ENCODE peak calls at places on chromosomes 16 and 17, in five cellular contexts. One of them, this sample, is unnamed.

GRCh38 chr16:78286076-78286475 is 186.6 kb downstream of the WWOX start:
- DNase-seq in CD4-positive, alpha-beta T cell: no peak
- DNase-seq in fibroblast of the aortic adventitia: no peak
- DNase-seq in endothelial cell: no peak
- DNase-seq in HFFc6: no peak
- DNase-seq in this sample: no peak

GRCh38 chr16:65336169-65336568 is 214.3 kb upstream of the CDH11 start:
- DNase-seq in HFFc6: peak; percentile 86
- DNase-seq in endothelial cell: no peak
- DNase-seq in CD4-positive, alpha-beta T cell: no peak
- DNase-seq in fibroblast of the aortic adventitia: peak; percentile 63
- DNase-seq in this sample: no peak

GRCh38 chr17:29572691-29573557 is 4.4 kb downstream of the TP53I13 start:
- DNase-seq in endothelial cell: peak; percentile 82
- DNase-seq in fibroblast of the aortic adventitia: peak; percentile 47
- DNase-seq in HFFc6: peak; percentile 34
- DNase-seq in CD4-positive, alpha-beta T cell: peak; percentile 45
- DNase-seq in this sample: peak; percentile 78

GRCh38 chr16:11106726-11107125 is 149.3 kb downstream of the SOCS1 start:
- DNase-seq in endothelial cell: no peak
- DNase-seq in CD4-positive, alpha-beta T cell: no peak
- DNase-seq in HFFc6: no peak
- DNase-seq in fibroblast of the aortic adventitia: no peak
- DNase-seq in this sample: no peak

GRCh38 chr16:4700380-4700996 is 7.1 kb downstream of the NUDT16L1 start:
- DNase-seq in HFFc6: no peak
- DNase-seq in endothelial cell: no peak
- DNase-seq in CD4-positive, alpha-beta T cell: peak; percentile 23
- DNase-seq in fibroblast of the aortic adventitia: no peak
- DNase-seq in this sample: no peak

GRCh38 chr16:82792704-82793103 is 165.9 kb downstream of the CDH13 start:
- DNase-seq in fibroblast of the aortic adventitia: no peak
- DNase-seq in endothelial cell: no peak
- DNase-seq in CD4-positive, alpha-beta T cell: no peak
- DNase-seq in HFFc6: no peak
- DNase-seq in this sample: no peak

GRCh38 chr17:7961436-7961835 is 29.4 kb downstream of the CNTROB start:
- DNase-seq in HFFc6: no peak
- DNase-seq in fibroblast of the aortic adventitia: no peak
- DNase-seq in CD4-positive, alpha-beta T cell: no peak
- DNase-seq in endothelial cell: no peak
- DNase-seq in this sample: no peak

GRCh38 chr17:28527859-28528258 is 21.7 kb downstream of the FOXN1 start:
- DNase-seq in endothelial cell: no peak
- DNase-seq in CD4-positive, alpha-beta T cell: no peak
- DNase-seq in HFFc6: no peak
- DNase-seq in fibroblast of the aortic adventitia: no peak
- DNase-seq in this sample: no peak

GRCh38 chr16:85551319-85551978 is 61.7 kb upstream of the GSE1 start:
- DNase-seq in endothelial cell: no peak
- DNase-seq in CD4-positive, alpha-beta T cell: no peak
- DNase-seq in fibroblast of the aortic adventitia: no peak
- DNase-seq in HFFc6: no peak
- DNase-seq in this sample: no peak

GRCh38 chr17:9238340-9239259 is 217.3 kb downstream of the NTN1 start:
- DNase-seq in endothelial cell: no peak
- DNase-seq in HFFc6: no peak
- DNase-seq in CD4-positive, alpha-beta T cell: no peak
- DNase-seq in fibroblast of the aortic adventitia: no peak
- DNase-seq in this sample: no peak

GRCh38 chr16:56861756-56862155 is 3.3 kb upstream of the SLC12A3 start:
- DNase-seq in fibroblast of the aortic adventitia: no peak
- DNase-seq in CD4-positive, alpha-beta T cell: no peak
- DNase-seq in HFFc6: no peak
- DNase-seq in endothelial cell: no peak
- DNase-seq in this sample: no peak

GRCh38 chr16:14307623-14308356 is 236.7 kb downstream of the MRTFB start:
- DNase-seq in CD4-positive, alpha-beta T cell: no peak
- DNase-seq in endothelial cell: no peak
- DNase-seq in HFFc6: no peak
- DNase-seq in fibroblast of the aortic adventitia: peak; percentile 51
- DNase-seq in this sample: no peak

GRCh38 chr17:49061524-49061943 is 64.3 kb downstream of the IGF2BP1 start:
- DNase-seq in fibroblast of the aortic adventitia: no peak
- DNase-seq in CD4-positive, alpha-beta T cell: no peak
- DNase-seq in HFFc6: no peak
- DNase-seq in endothelial cell: no peak
- DNase-seq in this sample: no peak

GRCh38 chr17:55005520-55005919 is 37.0 kb downstream of the STXBP4 start:
- DNase-seq in fibroblast of the aortic adventitia: peak; percentile 12
- DNase-seq in endothelial cell: no peak
- DNase-seq in HFFc6: no peak
- DNase-seq in CD4-positive, alpha-beta T cell: no peak
- DNase-seq in this sample: no peak

GRCh38 chr16:87002717-87003413 is 314.3 kb downstream of the C16orf95 start:
- DNase-seq in fibroblast of the aortic adventitia: peak; percentile 61
- DNase-seq in HFFc6: no peak
- DNase-seq in endothelial cell: no peak
- DNase-seq in CD4-positive, alpha-beta T cell: no peak
- DNase-seq in this sample: no peak

GRCh38 chr16:2250652-2251280 is 621 bp downstream of the ECI1 start:
- DNase-seq in CD4-positive, alpha-beta T cell: peak; percentile 9
- DNase-seq in endothelial cell: no peak
- DNase-seq in fibroblast of the aortic adventitia: peak; percentile 55
- DNase-seq in HFFc6: peak; percentile 26
- DNase-seq in this sample: no peak

GRCh38 chr17:61409301-61410099 is 9.9 kb downstream of the TBX2 start:
- DNase-seq in CD4-positive, alpha-beta T cell: no peak
- DNase-seq in HFFc6: no peak
- DNase-seq in fibroblast of the aortic adventitia: peak; percentile 73
- DNase-seq in endothelial cell: peak; percentile 76
- DNase-seq in this sample: no peak

GRCh38 chr16:11679250-11679649 is 11.0 kb downstream of the SNN start:
- DNase-seq in endothelial cell: no peak
- DNase-seq in fibroblast of the aortic adventitia: no peak
- DNase-seq in HFFc6: no peak
- DNase-seq in CD4-positive, alpha-beta T cell: no peak
- DNase-seq in this sample: no peak

GRCh38 chr17:62790554-62790953 is 17.6 kb downstream of the MARCHF10 start:
- DNase-seq in endothelial cell: no peak
- DNase-seq in HFFc6: peak; percentile 91
- DNase-seq in fibroblast of the aortic adventitia: peak; percentile 42
- DNase-seq in CD4-positive, alpha-beta T cell: no peak
- DNase-seq in this sample: no peak

GRCh38 chr17:75199886-75200618 is 5.4 kb upstream of the NUP85 start:
- DNase-seq in HFFc6: no peak
- DNase-seq in endothelial cell: no peak
- DNase-seq in fibroblast of the aortic adventitia: no peak
- DNase-seq in CD4-positive, alpha-beta T cell: no peak
- DNase-seq in this sample: no peak

GRCh38 chr17:19386974-19387920 is at the start of gene MFAP4:
- DNase-seq in fibroblast of the aortic adventitia: peak; percentile 98
- DNase-seq in CD4-positive, alpha-beta T cell: no peak
- DNase-seq in HFFc6: peak; percentile 77
- DNase-seq in endothelial cell: no peak
- DNase-seq in this sample: no peak

GRCh38 chr16:67542464-67542863 is 13.8 kb downstream of the RIPOR1 start:
- DNase-seq in fibroblast of the aortic adventitia: peak; percentile 66
- DNase-seq in CD4-positive, alpha-beta T cell: peak; percentile 57
- DNase-seq in endothelial cell: no peak
- DNase-seq in HFFc6: peak; percentile 65
- DNase-seq in this sample: no peak

GRCh38 chr16:85162478-85163277 is 50.4 kb upstream of the CIBAR2 start:
- DNase-seq in CD4-positive, alpha-beta T cell: no peak
- DNase-seq in HFFc6: peak; percentile 77
- DNase-seq in fibroblast of the aortic adventitia: peak; percentile 84
- DNase-seq in endothelial cell: no peak
- DNase-seq in this sample: no peak

GRCh38 chr16:85225721-85226120 is 113.4 kb upstream of the CIBAR2 start:
- DNase-seq in HFFc6: no peak
- DNase-seq in endothelial cell: no peak
- DNase-seq in CD4-positive, alpha-beta T cell: no peak
- DNase-seq in fibroblast of the aortic adventitia: no peak
- DNase-seq in this sample: no peak

GRCh38 chr17:1486802-1487695 is 5.4 kb downstream of the MYO1C start:
- DNase-seq in fibroblast of the aortic adventitia: peak; percentile 47
- DNase-seq in endothelial cell: peak; percentile 31
- DNase-seq in CD4-positive, alpha-beta T cell: peak; percentile 72
- DNase-seq in HFFc6: peak; percentile 52
- DNase-seq in this sample: no peak

GRCh38 chr17:80738987-80739730 is 194.5 kb downstream of the RPTOR start:
- DNase-seq in HFFc6: no peak
- DNase-seq in CD4-positive, alpha-beta T cell: no peak
- DNase-seq in endothelial cell: no peak
- DNase-seq in fibroblast of the aortic adventitia: no peak
- DNase-seq in this sample: no peak

GRCh38 chr16:57613514-57613913 is 14.9 kb upstream of the ADGRG1 start:
- DNase-seq in HFFc6: no peak
- DNase-seq in endothelial cell: no peak
- DNase-seq in fibroblast of the aortic adventitia: no peak
- DNase-seq in CD4-positive, alpha-beta T cell: no peak
- DNase-seq in this sample: no peak

GRCh38 chr16:1961651-1962067 is 2.3 kb downstream of the NDUFB10 start:
- DNase-seq in CD4-positive, alpha-beta T cell: no peak
- DNase-seq in HFFc6: no peak
- DNase-seq in fibroblast of the aortic adventitia: no peak
- DNase-seq in endothelial cell: no peak
- DNase-seq in this sample: no peak

GRCh38 chr16:31242197-31242596 is 17.6 kb upstream of the ITGAM start:
- DNase-seq in endothelial cell: no peak
- DNase-seq in fibroblast of the aortic adventitia: peak; percentile 28
- DNase-seq in CD4-positive, alpha-beta T cell: no peak
- DNase-seq in HFFc6: peak; percentile 12
- DNase-seq in this sample: no peak

GRCh38 chr17:79814966-79815835 is 18.3 kb upstream of the CBX8 start:
- DNase-seq in CD4-positive, alpha-beta T cell: no peak
- DNase-seq in fibroblast of the aortic adventitia: peak; percentile 36
- DNase-seq in HFFc6: no peak
- DNase-seq in endothelial cell: peak; percentile 24
- DNase-seq in this sample: no peak

GRCh38 chr17:2067559-2067958 is 12.7 kb downstream of the HIC1 start:
- DNase-seq in fibroblast of the aortic adventitia: peak; percentile 73
- DNase-seq in HFFc6: no peak
- DNase-seq in CD4-positive, alpha-beta T cell: no peak
- DNase-seq in endothelial cell: no peak
- DNase-seq in this sample: no peak

GRCh38 chr16:85353839-85354622 is 241.8 kb upstream of the CIBAR2 start:
- DNase-seq in HFFc6: no peak
- DNase-seq in fibroblast of the aortic adventitia: no peak
- DNase-seq in CD4-positive, alpha-beta T cell: no peak
- DNase-seq in endothelial cell: no peak
- DNase-seq in this sample: no peak

GRCh38 chr17:69607162-69607834 is 192.8 kb downstream of the MAP2K6 start:
- DNase-seq in endothelial cell: peak; percentile 73
- DNase-seq in fibroblast of the aortic adventitia: peak; percentile 90
- DNase-seq in HFFc6: peak; percentile 72
- DNase-seq in CD4-positive, alpha-beta T cell: no peak
- DNase-seq in this sample: peak; percentile 60

GRCh38 chr16:84443166-84443802 is 61.2 kb downstream of the MEAK7 start:
- DNase-seq in fibroblast of the aortic adventitia: no peak
- DNase-seq in CD4-positive, alpha-beta T cell: no peak
- DNase-seq in endothelial cell: no peak
- DNase-seq in HFFc6: no peak
- DNase-seq in this sample: no peak

GRCh38 chr16:11743308-11744074 is 834 bp upstream of the TXNDC11 start:
- DNase-seq in HFFc6: peak; percentile 25
- DNase-seq in fibroblast of the aortic adventitia: peak; percentile 40
- DNase-seq in endothelial cell: peak; percentile 4
- DNase-seq in CD4-positive, alpha-beta T cell: peak; percentile 5
- DNase-seq in this sample: no peak

DNA sequence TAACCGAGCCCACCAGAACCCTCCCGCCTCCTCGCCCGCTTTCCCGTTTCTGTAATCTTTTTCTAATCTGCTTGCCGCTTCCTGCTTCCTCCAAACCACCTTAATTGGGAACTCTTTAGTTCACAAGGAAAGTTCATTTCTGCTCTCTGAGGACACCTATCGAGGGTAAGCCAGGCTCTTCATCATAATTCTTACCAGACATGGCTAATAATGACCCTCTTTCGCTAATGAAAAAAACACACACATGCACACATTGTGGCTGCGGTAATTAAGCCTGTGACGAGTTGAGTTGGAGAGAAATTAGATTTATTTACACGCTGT is 100.7 kb downstream of the ZNF423 start:
- DNase-seq in CD4-positive, alpha-beta T cell: no peak
- DNase-seq in endothelial cell: peak; percentile 54
- DNase-seq in fibroblast of the aortic adventitia: peak; percentile 71
- DNase-seq in HFFc6: no peak
- DNase-seq in this sample: no peak
- TF ChIP-seq CTCF in CD4-positive, alpha-beta T cell: peak; percentile 20
- TF ChIP-seq CTCF in endothelial cell: peak; percentile 23
- TF ChIP-seq CTCF in fibroblast of the aortic adventitia: peak; percentile 78
- TF ChIP-seq CTCF in HFFc6: peak; percentile 26
- TF ChIP-seq CTCF in this sample: peak; percentile 51

GRCh38 chr17:56121661-56122060 is 31.6 kb upstream of the ANKFN1 start:
- DNase-seq in HFFc6: no peak
- DNase-seq in CD4-positive, alpha-beta T cell: no peak
- DNase-seq in fibroblast of the aortic adventitia: no peak
- DNase-seq in endothelial cell: no peak
- DNase-seq in this sample: no peak
- TF ChIP-seq CTCF in HFFc6: peak; percentile 64
- TF ChIP-seq CTCF in CD4-positive, alpha-beta T cell: no peak
- TF ChIP-seq CTCF in fibroblast of the aortic adventitia: peak; percentile 24
- TF ChIP-seq CTCF in endothelial cell: no peak
- TF ChIP-seq CTCF in this sample: peak; percentile 40

DNA sequence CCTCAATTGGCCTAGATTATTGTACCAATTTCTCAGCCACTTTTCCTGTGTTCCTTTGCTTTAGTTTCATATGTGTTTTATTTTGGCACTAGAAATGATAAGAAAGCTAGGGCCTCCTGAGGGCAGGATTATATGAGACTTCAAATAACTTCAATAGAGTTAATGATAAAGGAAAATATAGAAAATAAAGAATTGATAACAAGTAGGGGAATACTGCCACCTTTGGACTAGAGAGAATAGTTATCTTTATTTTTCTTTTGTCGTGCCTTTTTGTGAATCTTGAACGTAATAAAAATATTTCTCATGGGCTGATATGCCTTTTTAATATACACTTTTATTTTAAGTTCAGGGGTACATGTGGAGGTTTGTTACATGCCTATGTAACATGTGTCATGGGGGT is 29.3 kb upstream of the RBL2 start:
- DNase-seq in HFFc6: no peak
- DNase-seq in CD4-positive, alpha-beta T cell: no peak
- DNase-seq in fibroblast of the aortic adventitia: peak; percentile 2
- DNase-seq in endothelial cell: no peak
- DNase-seq in this sample: no peak
- TF ChIP-seq CTCF in HFFc6: peak; percentile 61
- TF ChIP-seq CTCF in CD4-positive, alpha-beta T cell: no peak
- TF ChIP-seq CTCF in fibroblast of the aortic adventitia: peak; percentile 1
- TF ChIP-seq CTCF in endothelial cell: no peak
- TF ChIP-seq CTCF in this sample: no peak

DNA sequence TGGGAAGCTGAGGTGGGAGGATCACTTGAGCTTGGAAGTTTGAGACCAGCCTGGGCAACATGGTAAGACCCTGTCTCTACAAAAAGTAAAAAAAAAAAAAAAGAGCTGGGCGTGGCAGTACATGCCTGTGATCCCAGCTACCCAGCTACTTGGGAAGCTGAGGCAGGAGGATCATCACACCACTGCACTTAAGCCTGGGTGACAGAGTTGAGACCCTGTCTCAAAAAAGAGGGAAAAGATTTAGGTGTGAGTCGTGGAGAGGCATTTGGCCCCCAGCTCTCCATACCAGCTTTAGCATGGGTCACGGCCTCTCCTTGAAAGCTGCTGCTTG is 19.1 kb downstream of the ST6GALNAC2 start:
- DNase-seq in HFFc6: no peak
- DNase-seq in endothelial cell: no peak
- DNase-seq in fibroblast of the aortic adventitia: no peak
- DNase-seq in CD4-positive, alpha-beta T cell: no peak
- DNase-seq in this sample: no peak
- TF ChIP-seq CTCF in HFFc6: no peak
- TF ChIP-seq CTCF in endothelial cell: no peak
- TF ChIP-seq CTCF in fibroblast of the aortic adventitia: no peak
- TF ChIP-seq CTCF in CD4-positive, alpha-beta T cell: no peak
- TF ChIP-seq CTCF in this sample: no peak

This sample was measured in neural crest cell.